ENCODE peak calls at places on chromosomes 2 and 18, in ten cellular contexts. One of them, this sample, is unnamed.

GRCh38 chr18:46402396-46402795 is 254.6 kb downstream of the LOXHD1 start:
- DNase-seq in stimulated activated CD4-positive, alpha-beta T cell treated with anti-CD3 and anti-CD28 coated beads, Interleukin-1b, Interleukin-23, amount 100 ng/mL, for 4 hours: no peak
- DNase-seq in EL: peak
- DNase-seq in lower leg skin: no peak
- DNase-seq in right cardiac atrium: no peak
- DNase-seq in activated effector memory CD4-positive, alpha-beta T cell treated with Interleukin-2 at 50 U/mL for 16 hours: no peak
- DNase-seq in iPS-NIHi11: no peak
- DNase-seq in ovary: no peak
- DNase-seq in heart left ventricle: no peak
- DNase-seq in NCI-H774: no peak
- DNase-seq in this sample: no peak

GRCh38 chr2:175396696-175397095 is 215.2 kb upstream of the ATP5MC3 start:
- DNase-seq in stimulated activated CD4-positive, alpha-beta T cell treated with anti-CD3 and anti-CD28 coated beads, Interleukin-1b, Interleukin-23, amount 100 ng/mL, for 4 hours: no peak
- DNase-seq in EL: no peak
- DNase-seq in lower leg skin: no peak
- DNase-seq in right cardiac atrium: no peak
- DNase-seq in activated effector memory CD4-positive, alpha-beta T cell treated with Interleukin-2 at 50 U/mL for 16 hours: no peak
- DNase-seq in iPS-NIHi11: no peak
- DNase-seq in ovary: no peak
- DNase-seq in heart left ventricle: no peak
- DNase-seq in NCI-H774: no peak
- DNase-seq in this sample: no peak

GRCh38 chr2:238501311-238501710 is 74.6 kb downstream of the ASB1 start:
- DNase-seq in stimulated activated CD4-positive, alpha-beta T cell treated with anti-CD3 and anti-CD28 coated beads, Interleukin-1b, Interleukin-23, amount 100 ng/mL, for 4 hours: no peak
- DNase-seq in EL: no peak
- DNase-seq in lower leg skin: peak
- DNase-seq in right cardiac atrium: no peak
- DNase-seq in activated effector memory CD4-positive, alpha-beta T cell treated with Interleukin-2 at 50 U/mL for 16 hours: no peak
- DNase-seq in iPS-NIHi11: no peak
- DNase-seq in ovary: peak
- DNase-seq in heart left ventricle: no peak
- DNase-seq in NCI-H774: no peak
- DNase-seq in this sample: no peak

GRCh38 chr2:172986040-172986439 is 89.6 kb upstream of the MAP3K20 start:
- DNase-seq in stimulated activated CD4-positive, alpha-beta T cell treated with anti-CD3 and anti-CD28 coated beads, Interleukin-1b, Interleukin-23, amount 100 ng/mL, for 4 hours: no peak
- DNase-seq in EL: peak
- DNase-seq in lower leg skin: no peak
- DNase-seq in right cardiac atrium: no peak
- DNase-seq in activated effector memory CD4-positive, alpha-beta T cell treated with Interleukin-2 at 50 U/mL for 16 hours: no peak
- DNase-seq in iPS-NIHi11: no peak
- DNase-seq in ovary: no peak
- DNase-seq in heart left ventricle: no peak
- DNase-seq in NCI-H774: no peak
- DNase-seq in this sample: no peak

GRCh38 chr2:6993230-6993640 is 76.0 kb downstream of the RNF144A start:
- DNase-seq in stimulated activated CD4-positive, alpha-beta T cell treated with anti-CD3 and anti-CD28 coated beads, Interleukin-1b, Interleukin-23, amount 100 ng/mL, for 4 hours: no peak
- DNase-seq in EL: no peak
- DNase-seq in lower leg skin: no peak
- DNase-seq in right cardiac atrium: peak
- DNase-seq in activated effector memory CD4-positive, alpha-beta T cell treated with Interleukin-2 at 50 U/mL for 16 hours: no peak
- DNase-seq in iPS-NIHi11: no peak
- DNase-seq in ovary: no peak
- DNase-seq in heart left ventricle: no peak
- DNase-seq in NCI-H774: no peak
- DNase-seq in this sample: peak

GRCh38 chr2:30362468-30363081 is 84.5 kb upstream of the LCLAT1 start:
- DNase-seq in stimulated activated CD4-positive, alpha-beta T cell treated with anti-CD3 and anti-CD28 coated beads, Interleukin-1b, Interleukin-23, amount 100 ng/mL, for 4 hours: no peak
- DNase-seq in EL: peak
- DNase-seq in lower leg skin: peak
- DNase-seq in right cardiac atrium: no peak
- DNase-seq in activated effector memory CD4-positive, alpha-beta T cell treated with Interleukin-2 at 50 U/mL for 16 hours: no peak
- DNase-seq in iPS-NIHi11: no peak
- DNase-seq in ovary: no peak
- DNase-seq in heart left ventricle: no peak
- DNase-seq in NCI-H774: no peak
- DNase-seq in this sample: no peak

GRCh38 chr2:26591619-26592505 is 49.3 kb downstream of the CIB4 start:
- DNase-seq in stimulated activated CD4-positive, alpha-beta T cell treated with anti-CD3 and anti-CD28 coated beads, Interleukin-1b, Interleukin-23, amount 100 ng/mL, for 4 hours: no peak
- DNase-seq in EL: no peak
- DNase-seq in lower leg skin: peak
- DNase-seq in right cardiac atrium: no peak
- DNase-seq in activated effector memory CD4-positive, alpha-beta T cell treated with Interleukin-2 at 50 U/mL for 16 hours: no peak
- DNase-seq in iPS-NIHi11: no peak
- DNase-seq in ovary: no peak
- DNase-seq in heart left ventricle: no peak
- DNase-seq in NCI-H774: no peak
- DNase-seq in this sample: no peak

GRCh38 chr2:182824759-182825143 is 41.7 kb downstream of the FRZB start:
- DNase-seq in stimulated activated CD4-positive, alpha-beta T cell treated with anti-CD3 and anti-CD28 coated beads, Interleukin-1b, Interleukin-23, amount 100 ng/mL, for 4 hours: no peak
- DNase-seq in EL: no peak
- DNase-seq in lower leg skin: no peak
- DNase-seq in right cardiac atrium: no peak
- DNase-seq in activated effector memory CD4-positive, alpha-beta T cell treated with Interleukin-2 at 50 U/mL for 16 hours: no peak
- DNase-seq in iPS-NIHi11: no peak
- DNase-seq in ovary: no peak
- DNase-seq in heart left ventricle: no peak
- DNase-seq in NCI-H774: peak
- DNase-seq in this sample: no peak

GRCh38 chr18:44054514-44054913 is 626.2 kb upstream of the SETBP1 start:
- DNase-seq in stimulated activated CD4-positive, alpha-beta T cell treated with anti-CD3 and anti-CD28 coated beads, Interleukin-1b, Interleukin-23, amount 100 ng/mL, for 4 hours: no peak
- DNase-seq in EL: no peak
- DNase-seq in lower leg skin: no peak
- DNase-seq in right cardiac atrium: no peak
- DNase-seq in activated effector memory CD4-positive, alpha-beta T cell treated with Interleukin-2 at 50 U/mL for 16 hours: no peak
- DNase-seq in iPS-NIHi11: no peak
- DNase-seq in ovary: no peak
- DNase-seq in heart left ventricle: no peak
- DNase-seq in NCI-H774: no peak
- DNase-seq in this sample: no peak

GRCh38 chr2:160425794-160426193 is 67.8 kb downstream of the RBMS1 start:
- DNase-seq in stimulated activated CD4-positive, alpha-beta T cell treated with anti-CD3 and anti-CD28 coated beads, Interleukin-1b, Interleukin-23, amount 100 ng/mL, for 4 hours: no peak
- DNase-seq in EL: no peak
- DNase-seq in lower leg skin: no peak
- DNase-seq in right cardiac atrium: no peak
- DNase-seq in activated effector memory CD4-positive, alpha-beta T cell treated with Interleukin-2 at 50 U/mL for 16 hours: no peak
- DNase-seq in iPS-NIHi11: no peak
- DNase-seq in ovary: no peak
- DNase-seq in heart left ventricle: no peak
- DNase-seq in NCI-H774: no peak
- DNase-seq in this sample: no peak

GRCh38 chr2:171185941-171186340 is 25.2 kb upstream of the TLK1 start:
- DNase-seq in stimulated activated CD4-positive, alpha-beta T cell treated with anti-CD3 and anti-CD28 coated beads, Interleukin-1b, Interleukin-23, amount 100 ng/mL, for 4 hours: no peak
- DNase-seq in EL: peak
- DNase-seq in lower leg skin: no peak
- DNase-seq in right cardiac atrium: no peak
- DNase-seq in activated effector memory CD4-positive, alpha-beta T cell treated with Interleukin-2 at 50 U/mL for 16 hours: no peak
- DNase-seq in iPS-NIHi11: no peak
- DNase-seq in ovary: no peak
- DNase-seq in heart left ventricle: no peak
- DNase-seq in NCI-H774: no peak
- DNase-seq in this sample: no peak

GRCh38 chr2:173607601-173608311 is 253.1 kb downstream of the CDCA7 start:
- DNase-seq in stimulated activated CD4-positive, alpha-beta T cell treated with anti-CD3 and anti-CD28 coated beads, Interleukin-1b, Interleukin-23, amount 100 ng/mL, for 4 hours: no peak
- DNase-seq in EL: no peak
- DNase-seq in lower leg skin: no peak
- DNase-seq in right cardiac atrium: no peak
- DNase-seq in activated effector memory CD4-positive, alpha-beta T cell treated with Interleukin-2 at 50 U/mL for 16 hours: no peak
- DNase-seq in iPS-NIHi11: no peak
- DNase-seq in ovary: no peak
- DNase-seq in heart left ventricle: peak
- DNase-seq in NCI-H774: peak
- DNase-seq in this sample: no peak

GRCh38 chr2:20507166-20507692 is 60.4 kb downstream of the RHOB start:
- DNase-seq in stimulated activated CD4-positive, alpha-beta T cell treated with anti-CD3 and anti-CD28 coated beads, Interleukin-1b, Interleukin-23, amount 100 ng/mL, for 4 hours: no peak
- DNase-seq in EL: no peak
- DNase-seq in lower leg skin: no peak
- DNase-seq in right cardiac atrium: no peak
- DNase-seq in activated effector memory CD4-positive, alpha-beta T cell treated with Interleukin-2 at 50 U/mL for 16 hours: no peak
- DNase-seq in iPS-NIHi11: no peak
- DNase-seq in ovary: no peak
- DNase-seq in heart left ventricle: no peak
- DNase-seq in NCI-H774: no peak
- DNase-seq in this sample: no peak

This sample was measured in occipital lobe.